ENCODE peak calls at places on chromosome 12, in nine cellular contexts. Q is transverse colon; W is effector memory CD4-positive, alpha-beta T cell; M is neuronal stem cell; L is lower lobe of right lung; F is uterus; B is aorta; O is gastrocnemius medialis; P is heart left ventricle. N is an unnamed sample.
A peak's percentile ranks its signal among the peaks of the same experiment; 100 is the strongest.

GRCh38 chr12:68537571-68537970 is 73.1 kb upstream of the RAP1B start:
- DNase-seq in W (no peak), B (no peak), P (no peak), Q (no peak), O (no peak), L (no peak), F (no peak), M (no peak), N (no peak)

GRCh38 chr12:18468521-18469075 is 207.3 kb downstream of the PIK3C2G start:
- DNase-seq in B (no peak), P (no peak), O (no peak), W (no peak), Q (no peak), M (no peak), F (no peak), L (no peak), N (no peak)

GRCh38 chr12:15013634-15014169 is 40.9 kb downstream of the PDE6H start:
- DNase-seq in M (no peak), O (no peak), B (no peak), Q (no peak), L (no peak), P (no peak), F (no peak), W (no peak), N (no peak)

GRCh38 chr12:55816876-55817351 is 610 bp downstream of the SARNP start:
- DNase-seq in W (no peak), M (no peak), B (no peak), P (no peak), Q (no peak), O (no peak), L (no peak), F (no peak), N (no peak)

GRCh38 chr12:47155457-47156166 is 75.9 kb upstream of the AMIGO2 start:
- DNase-seq in W (no peak), L (no peak), F (no peak), Q (no peak), B (no peak), O (no peak), P (no peak), M (no peak), N (peak; percentile 24)

GRCh38 chr12:12365931-12366431 is 9.1 kb downstream of the BORCS5 start:
- DNase-seq in M (no peak), O (no peak), L (no peak), F (no peak), B (no peak), W (no peak), P (no peak), Q (no peak), N (no peak)

GRCh38 chr12:3170423-3171194 is 93.4 kb downstream of the TSPAN9 start:
- DNase-seq in P (no peak), Q (no peak), W (no peak), B (no peak), L (no peak), O (no peak), F (peak; percentile 55), M (no peak), N (no peak)

GRCh38 chr12:5210918-5211290 is 167.2 kb downstream of the KCNA5 start:
- DNase-seq in P (no peak), M (no peak), O (no peak), L (no peak), W (no peak), Q (no peak), F (no peak), B (no peak), N (no peak)

GRCh38 chr12:12032260-12032761 is 38.4 kb upstream of the BCL2L14 start:
- DNase-seq in F (no peak), M (no peak), L (no peak), Q (peak; percentile 33), P (no peak), O (no peak), W (no peak), B (no peak), N (peak; percentile 11)

DNA sequence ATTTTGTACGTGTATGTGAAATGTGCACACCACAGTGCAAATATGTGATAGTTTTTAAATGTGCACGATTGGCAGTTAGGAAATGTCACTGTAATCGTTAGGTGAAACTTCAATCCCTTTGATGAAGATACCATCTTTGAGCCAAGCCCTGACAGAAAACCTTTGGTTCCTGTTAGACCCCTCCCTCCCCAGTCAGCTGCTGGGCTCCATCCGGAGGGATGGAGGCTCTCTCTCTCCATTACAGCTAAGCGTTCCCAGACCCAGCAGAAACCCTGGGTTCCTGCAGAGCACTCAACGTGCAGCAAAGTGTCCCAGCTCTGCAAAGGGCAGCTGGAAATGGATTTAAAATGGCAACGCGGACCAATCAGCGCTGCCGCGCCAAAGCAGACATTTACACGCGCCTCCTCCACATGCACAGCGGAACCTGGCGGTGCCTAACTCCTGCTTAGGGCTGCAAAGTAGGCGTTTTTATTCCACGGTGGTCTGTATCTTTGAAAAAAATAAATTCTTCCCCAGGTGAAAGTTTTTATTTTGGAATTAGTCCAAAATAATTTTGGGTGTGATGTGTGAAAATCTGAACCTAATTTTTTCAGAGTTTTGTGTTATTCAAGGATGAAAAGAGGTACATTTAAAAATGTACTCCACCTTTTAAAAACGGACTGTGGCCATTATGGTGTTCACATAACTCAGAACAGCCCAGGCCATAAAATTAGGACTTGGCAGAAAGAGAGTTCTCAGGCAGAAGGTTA is 1.4 kb upstream of the HMGA2 start:
- DNase-seq in B (peak; percentile 44), M (peak; percentile 64), W (no peak), P (no peak), F (no peak), O (no peak), L (no peak), Q (peak; percentile 60), N (no peak)
- H3K4me1 ChIP-seq in B (no peaks in the 10 kb centered on the region), M (peaks cover 6% of the 10 kb centered on the region), W (peaks cover 5% of the 10 kb centered on the region), P (peaks cover 13% of the 10 kb centered on the region), F (peaks cover 28% of the 10 kb centered on the region), O (peaks cover 23% of the 10 kb centered on the region), L (peaks cover 34% of the 10 kb centered on the region), Q (peaks cover 34% of the 10 kb centered on the region), N (peaks cover 14% of the 10 kb centered on the region)

DNA sequence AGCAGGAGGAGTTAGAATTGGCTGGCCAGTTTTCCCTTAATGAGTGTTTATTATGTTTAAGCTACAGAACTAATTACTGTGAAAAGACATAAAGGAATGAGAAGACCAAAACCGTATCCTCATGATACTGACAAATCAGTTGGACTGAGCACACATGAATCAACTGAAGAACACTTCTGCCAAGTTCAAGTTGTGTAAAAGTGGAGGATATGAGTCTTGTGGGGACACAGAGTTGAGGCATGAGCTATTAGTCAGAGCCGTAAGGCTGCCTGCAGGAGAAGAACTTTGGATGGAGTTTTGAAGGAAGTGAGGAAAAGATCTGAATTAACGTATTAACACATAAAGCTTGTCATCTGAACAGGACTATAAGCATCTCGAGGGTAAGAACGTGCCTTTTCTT is 43.1 kb downstream of the HMGA2 start:
- DNase-seq in O (no peak), B (no peak), Q (no peak), F (no peak), M (no peak), W (no peak), P (no peak), L (no peak), N (no peak)
- H3K4me3 ChIP-seq in O (no peak overlapping the region), B (no peak overlapping the region), Q (no peak overlapping the region), F (no peak overlapping the region), M (no peak overlapping the region), W (no peak overlapping the region), P (no peak overlapping the region), L (no peak overlapping the region), N (no peak overlapping the region)

GRCh38 chr12:92419201-92419600 is 273.6 kb upstream of the BTG1 start:
- DNase-seq in W (no peak), Q (no peak), M (no peak), B (no peak), L (no peak), P (no peak), F (no peak), O (no peak), N (no peak)

GRCh38 chr12:92417343-92417742 is 271.7 kb upstream of the BTG1 start:
- DNase-seq in F (no peak), M (no peak), O (no peak), Q (no peak), L (no peak), B (no peak), P (no peak), W (no peak), N (no peak)

GRCh38 chr12:92424338-92424737 is 278.5 kb upstream of the PLEKHG7 start:
- DNase-seq in O (no peak), L (no peak), W (no peak), B (no peak), M (no peak), F (peak; percentile 36), Q (no peak), P (no peak), N (no peak)

GRCh38 chr12:92421701-92422100 is 276.1 kb upstream of the BTG1 start:
- DNase-seq in O (no peak), P (no peak), B (no peak), Q (no peak), L (no peak), W (no peak), M (no peak), F (no peak), N (no peak)

DNA sequence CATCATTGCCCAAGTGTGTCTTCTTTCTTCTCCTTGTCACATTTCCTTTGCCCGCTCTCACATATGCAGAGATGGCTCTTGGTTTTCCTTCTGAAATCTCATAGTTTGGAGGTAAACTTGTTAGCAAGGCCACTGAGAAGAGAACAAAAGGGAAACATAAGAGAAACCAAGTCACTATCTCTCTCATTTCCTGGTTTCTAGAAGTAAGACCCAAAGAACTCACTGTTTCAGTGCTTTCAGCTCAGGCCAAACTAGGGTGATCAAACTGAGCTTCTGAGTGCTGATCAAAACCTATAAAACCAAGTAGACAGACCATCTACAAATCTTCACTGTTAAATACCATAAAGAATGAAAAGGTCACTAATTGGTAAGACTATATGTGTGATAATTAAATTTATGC is 275.4 kb upstream of the BTG1 start:
- DNase-seq in W (no peak), B (no peak), Q (no peak), M (no peak), O (no peak), L (no peak), P (no peak), F (no peak), N (no peak)
- H3K27ac ChIP-seq in W (no peak overlapping the region), B (no peak overlapping the region), Q (no peak overlapping the region), M (no peak overlapping the region), O (no peak overlapping the region), L (no peak overlapping the region), P (no peak overlapping the region), F (no peak overlapping the region), N (no peak overlapping the region)

DNA sequence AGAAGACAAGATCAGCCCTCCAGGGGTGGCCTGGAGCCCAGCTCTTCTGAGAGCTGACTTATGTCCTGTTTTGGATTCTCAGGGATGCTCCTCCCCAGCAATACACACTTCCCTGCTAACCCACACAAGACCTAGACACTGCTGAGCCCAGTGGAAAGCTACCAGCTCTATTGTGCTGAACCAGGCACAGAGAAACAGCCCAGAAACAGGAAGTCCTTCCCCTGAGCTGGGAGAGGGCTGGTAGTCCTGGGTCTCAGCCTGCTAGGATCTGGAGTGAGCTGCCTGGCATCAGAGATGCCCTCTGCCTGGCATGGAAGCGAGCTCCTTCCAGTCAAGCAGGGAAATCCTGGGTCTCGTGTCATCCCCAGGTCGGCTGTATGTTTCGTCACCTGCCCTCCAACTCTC is 1.2 kb upstream of the LAG3 start:
- DNase-seq in O (no peak), M (no peak), L (no peak), Q (no peak), P (no peak), W (no peak), F (peak; percentile 64), B (peak; percentile 82), N (no peak)
- H3K4me1 ChIP-seq in O (peaks cover 20% of the 10 kb centered on the region), M (peaks cover 38% of the 10 kb centered on the region), L (peaks cover 41% of the 10 kb centered on the region), Q (peaks cover 41% of the 10 kb centered on the region), P (no peaks in the 10 kb centered on the region), W (peaks cover 42% of the 10 kb centered on the region), F (peaks cover 4% of the 10 kb centered on the region), B (no peaks in the 10 kb centered on the region), N (peaks cover 46% of the 10 kb centered on the region)

N was measured in CD4-positive, alpha-beta memory T cell.